ENCODE peak calls at places on chromosomes 16 and 17, in six cellular contexts. S, J, T, I, Y and R are unnamed samples.

GRCh38 chr16:74768239-74768638 is 6.4 kb downstream of the FA2H start:
- DNase-seq in S (no peak), J (no peak), T (no peak), I (no peak), Y (no peak), R (no peak)

GRCh38 chr17:40317345-40317873 is 8.4 kb downstream of the RARA start:
- DNase-seq in S (peak; percentile 70), J (peak; percentile 85), T (no peak), I (no peak), Y (peak; percentile 34), R (peak; percentile 88)

GRCh38 chr16:27495191-27495590 is 54.5 kb downstream of the GTF3C1 start:
- DNase-seq in S (peak; percentile 85), J (no peak), T (no peak), I (no peak), Y (no peak), R (no peak)

GRCh38 chr16:19517424-19518089 is 4.3 kb downstream of the GDE1 start:
- DNase-seq in S (peak; percentile 42), J (no peak), T (no peak), I (no peak), Y (no peak), R (peak; percentile 80)

GRCh38 chr16:14375132-14375491 is 254.9 kb downstream of the PARN start:
- DNase-seq in S (peak; percentile 29), J (no peak), T (no peak), I (no peak), Y (peak; percentile 78), R (no peak)

GRCh38 chr16:75383141-75383540 is 50.2 kb downstream of the CFDP1 start:
- DNase-seq in S (no peak), J (no peak), T (no peak), I (no peak), Y (no peak), R (no peak)

GRCh38 chr17:48954300-48954755 is 9.7 kb upstream of the SNF8 start:
- DNase-seq in S (peak; percentile 49), J (peak; percentile 84), T (peak; percentile 32), I (no peak), Y (no peak), R (peak; percentile 72)

GRCh38 chr17:16150251-16150859 is 65.0 kb downstream of the NCOR1 start:
- DNase-seq in S (peak; percentile 80), J (no peak), T (no peak), I (no peak), Y (peak; percentile 90), R (peak; percentile 55)

GRCh38 chr16:89139907-89140361 is 31.6 kb upstream of the CDH15 start:
- DNase-seq in S (no peak), J (no peak), T (no peak), I (no peak), Y (no peak), R (no peak)

GRCh38 chr16:85610059-85610445 is 3.1 kb upstream of the GSE1 start:
- DNase-seq in S (no peak), J (no peak), T (no peak), I (no peak), Y (no peak), R (no peak)

GRCh38 chr16:76287466-76287865 is 10.3 kb downstream of the CNTNAP4 start:
- DNase-seq in S (no peak), J (no peak), T (no peak), I (no peak), Y (no peak), R (no peak)

GRCh38 chr17:43332211-43332610 is 66.6 kb upstream of the ARL4D start:
- DNase-seq in S (no peak), J (no peak), T (no peak), I (no peak), Y (peak; percentile 12), R (no peak)

GRCh38 chr16:85303354-85303883 is 191.1 kb upstream of the CIBAR2 start:
- DNase-seq in S (no peak), J (peak; percentile 86), T (peak; percentile 43), I (no peak), Y (peak; percentile 85), R (peak; percentile 60)

GRCh38 chr17:21602176-21602575 is 90.1 kb upstream of the KCNJ18 start:
- DNase-seq in S (no peak), J (no peak), T (no peak), I (no peak), Y (no peak), R (no peak)

GRCh38 chr16:30615358-30616076 is 5.3 kb upstream of the ZNF689 start:
- DNase-seq in S (peak; percentile 8), J (peak; percentile 93), T (peak; percentile 45), I (peak; percentile 82), Y (peak; percentile 40), R (peak; percentile 32)

GRCh38 chr16:22977294-22977697 is 163.3 kb downstream of the HS3ST2 start:
- DNase-seq in S (no peak), J (no peak), T (no peak), I (no peak), Y (no peak), R (no peak)

GRCh38 chr17:49106366-49107210 is 26.0 kb upstream of the B4GALNT2 start:
- DNase-seq in S (peak; percentile 83), J (no peak), T (no peak), I (no peak), Y (peak; percentile 95), R (peak; percentile 93)

GRCh38 chr16:1466968-1467521 is 7.8 kb downstream of the CLCN7 start:
- DNase-seq in S (peak; percentile 4), J (no peak), T (no peak), I (no peak), Y (peak; percentile 62), R (no peak)

GRCh38 chr17:1006054-1006453 is 9.1 kb downstream of the TIMM22 start:
- DNase-seq in S (no peak), J (no peak), T (no peak), I (no peak), Y (peak; percentile 45), R (no peak)

GRCh38 chr17:10633738-10634379 is 23.2 kb downstream of the MYH3 start:
- DNase-seq in S (no peak), J (no peak), T (no peak), I (no peak), Y (no peak), R (no peak)

GRCh38 chr17:69175812-69176517 is 34.3 kb upstream of the ABCA6 start:
- DNase-seq in S (peak; percentile 79), J (no peak), T (no peak), I (no peak), Y (peak; percentile 62), R (peak; percentile 50)

GRCh38 chr16:425082-425718 is at the start of gene RAB11FIP3:
- DNase-seq in S (peak; percentile 77), J (peak; percentile 85), T (peak; percentile 84), I (peak; percentile 50), Y (peak; percentile 69), R (peak; percentile 78)
- H2AFZ ChIP-seq in S (peak within 1 kb of the TSS; percentile 98), J (no peak within 1 kb of the TSS), T (peak within 1 kb of the TSS; percentile 98), I (peak within 1 kb of the TSS; percentile 95), Y (peak within 1 kb of the TSS; percentile 84), R (peak within 1 kb of the TSS; percentile 91)

GRCh38 chr16:48383204-48383876 is 1.9 kb downstream of the SIAH1 start:
- DNase-seq in S (peak; percentile 48), J (no peak), T (no peak), I (no peak), Y (no peak), R (no peak)

GRCh38 chr16:48384982-48385271 is 286 bp downstream of the SIAH1 start:
- DNase-seq in S (no peak), J (peak; percentile 47), T (no peak), I (no peak), Y (peak; percentile 51), R (peak; percentile 42)

GRCh38 chr16:48383877-48384304 is 1.3 kb downstream of the SIAH1 start:
- DNase-seq in S (no peak), J (no peak), T (no peak), I (no peak), Y (peak; percentile 77), R (peak; percentile 54)

GRCh38 chr16:48385272-48385953 is at the start of gene SIAH1:
- DNase-seq in S (peak; percentile 68), J (peak; percentile 89), T (peak; percentile 91), I (peak; percentile 50), Y (peak; percentile 91), R (peak; percentile 77)

GRCh38 chr16:48384305-48384981 is 770 bp downstream of the SIAH1 start:
- DNase-seq in S (peak; percentile 40), J (peak; percentile 69), T (peak; percentile 62), I (no peak), Y (peak; percentile 65), R (peak; percentile 62)
- H4K8ac ChIP-seq in S (peak overlapping the region; percentile 58), J (no peak overlapping the region), T (no peak overlapping the region), I (peak overlapping the region; percentile 100), Y (peak overlapping the region; percentile 98), R (peak overlapping the region; percentile 99)

DNA sequence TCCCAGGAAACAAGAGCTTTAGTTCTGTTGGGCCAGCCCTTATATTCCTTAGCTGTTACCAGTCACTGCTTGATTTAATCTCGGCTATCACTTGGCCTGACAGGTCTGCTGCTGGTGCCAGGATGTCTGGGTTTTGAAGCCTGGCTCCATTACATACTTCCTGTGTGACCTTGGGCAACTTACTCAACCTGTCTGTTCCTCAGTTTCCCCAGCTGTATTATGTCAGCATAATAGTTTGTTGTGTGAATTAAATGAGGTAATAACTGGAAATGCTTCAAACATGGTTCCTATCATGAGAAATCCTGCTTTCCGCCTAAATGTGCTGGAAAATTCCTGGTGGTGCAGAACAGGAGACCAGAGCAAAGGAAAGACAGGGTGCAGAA is 50.6 kb upstream of the STH start:
- DNase-seq in S (no peak), J (no peak), T (no peak), I (no peak), Y (peak; percentile 94), R (no peak)
- H2AFZ ChIP-seq in S (no peak overlapping the region), J (no peak overlapping the region), T (no peak overlapping the region), I (no peak overlapping the region), Y (peak overlapping the region; percentile 6), R (no peak overlapping the region)

GRCh38 chr17:29694923-29695563 is 72.3 kb upstream of the CORO6 start:
- DNase-seq in S (no peak), J (no peak), T (no peak), I (no peak), Y (no peak), R (no peak)
- H4K8ac ChIP-seq in S (no peak overlapping the region), J (no peak overlapping the region), T (no peak overlapping the region), I (no peak overlapping the region), Y (no peak overlapping the region), R (no peak overlapping the region)